ENCODE peak calls at places on chromosomes 11 and 22, in five cellular contexts. F, Q, R, N and L are unnamed samples. For H3K4me1, the result is how much of the 10 kb centered on the place peaks cover.

GRCh38 chr11:130389315-130389935 is 39.0 kb downstream of the ADAMTS8 start:
- DNase-seq in F (no peak), N (no peak), Q (no peak), R (no peak), L (peak)

GRCh38 chr22:22106855-22107254 is 124.3 kb upstream of the TOP3B start:
- DNase-seq in F (no peak), R (no peak), N (no peak), Q (no peak), L (no peak)

GRCh38 chr11:117454564-117454917 is 126.9 kb downstream of the CEP164 start:
- DNase-seq in R (no peak), Q (no peak), N (no peak), F (no peak), L (no peak)

GRCh38 chr22:39994046-39994565 is 648 bp upstream of the FAM83F start:
- DNase-seq in Q (no peak), N (peak), F (no peak), R (no peak), L (no peak)

GRCh38 chr22:48742191-48742555 is 1085.5 kb downstream of the BRD1 start:
- DNase-seq in Q (no peak), F (no peak), R (no peak), N (no peak), L (no peak)

GRCh38 chr11:47004595-47005033 is 68.1 kb downstream of the CSTPP1 start:
- DNase-seq in Q (no peak), R (peak), N (peak), F (peak), L (peak)

GRCh38 chr22:25358421-25359170 is 139.2 kb downstream of the CRYBB2 start:
- DNase-seq in Q (no peak), N (no peak), F (no peak), R (no peak), L (no peak)

GRCh38 chr11:95143106-95143681 is 53.5 kb downstream of the ENDOD1 start:
- DNase-seq in R (no peak), N (peak), Q (no peak), F (no peak), L (no peak)

GRCh38 chr22:49093192-49093880 is 734.3 kb downstream of the BRD1 start:
- DNase-seq in R (no peak), Q (no peak), F (no peak), N (no peak), L (no peak)

GRCh38 chr22:27212617-27213177 is 555.3 kb downstream of the MIAT start:
- DNase-seq in R (peak), F (peak), Q (no peak), N (peak), L (peak)

GRCh38 chr11:74846770-74847169 is 98.1 kb downstream of the RNF169 start:
- DNase-seq in N (no peak), Q (no peak), F (no peak), R (no peak), L (no peak)

GRCh38 chr11:48154162-48154561 is 62.4 kb upstream of the OR4B1 start:
- DNase-seq in Q (no peak), N (peak), R (no peak), F (no peak), L (no peak)

GRCh38 chr22:50051930-50052329 is 6.2 kb downstream of the TTLL8 start:
- DNase-seq in Q (no peak), R (no peak), F (no peak), N (no peak), L (no peak)

GRCh38 chr22:48898524-48899377 is 928.9 kb downstream of the BRD1 start:
- DNase-seq in Q (no peak), N (no peak), F (peak), R (peak), L (no peak)

GRCh38 chr11:12725863-12726666 is 51.8 kb downstream of the TEAD1 start:
- DNase-seq in Q (peak), N (peak), F (no peak), R (no peak), L (no peak)

GRCh38 chr11:69943066-69943465 is 123.8 kb upstream of the FGF3 start:
- DNase-seq in N (no peak), F (no peak), Q (peak), R (no peak), L (no peak)

GRCh38 chr22:24516301-24516737 is 21.2 kb downstream of the UPB1 start:
- DNase-seq in N (peak), F (no peak), R (peak), Q (no peak), L (no peak)

GRCh38 chr11:27696961-27697360 is 3.3 kb downstream of the BDNF start:
- DNase-seq in R (no peak), N (peak), Q (no peak), F (no peak), L (no peak)

GRCh38 chr22:50317674-50318073 is 9.1 kb downstream of the DENND6B start:
- DNase-seq in R (no peak), F (no peak), Q (no peak), N (no peak), L (no peak)

GRCh38 chr11:61832207-61832606 is 4.1 kb downstream of the FADS2 start:
- DNase-seq in R (no peak), F (no peak), Q (no peak), N (no peak), L (no peak)
- H3K4me1 ChIP-seq in R (half or more), F (half or more), Q (under half), N (under half), L (half or more)

DNA sequence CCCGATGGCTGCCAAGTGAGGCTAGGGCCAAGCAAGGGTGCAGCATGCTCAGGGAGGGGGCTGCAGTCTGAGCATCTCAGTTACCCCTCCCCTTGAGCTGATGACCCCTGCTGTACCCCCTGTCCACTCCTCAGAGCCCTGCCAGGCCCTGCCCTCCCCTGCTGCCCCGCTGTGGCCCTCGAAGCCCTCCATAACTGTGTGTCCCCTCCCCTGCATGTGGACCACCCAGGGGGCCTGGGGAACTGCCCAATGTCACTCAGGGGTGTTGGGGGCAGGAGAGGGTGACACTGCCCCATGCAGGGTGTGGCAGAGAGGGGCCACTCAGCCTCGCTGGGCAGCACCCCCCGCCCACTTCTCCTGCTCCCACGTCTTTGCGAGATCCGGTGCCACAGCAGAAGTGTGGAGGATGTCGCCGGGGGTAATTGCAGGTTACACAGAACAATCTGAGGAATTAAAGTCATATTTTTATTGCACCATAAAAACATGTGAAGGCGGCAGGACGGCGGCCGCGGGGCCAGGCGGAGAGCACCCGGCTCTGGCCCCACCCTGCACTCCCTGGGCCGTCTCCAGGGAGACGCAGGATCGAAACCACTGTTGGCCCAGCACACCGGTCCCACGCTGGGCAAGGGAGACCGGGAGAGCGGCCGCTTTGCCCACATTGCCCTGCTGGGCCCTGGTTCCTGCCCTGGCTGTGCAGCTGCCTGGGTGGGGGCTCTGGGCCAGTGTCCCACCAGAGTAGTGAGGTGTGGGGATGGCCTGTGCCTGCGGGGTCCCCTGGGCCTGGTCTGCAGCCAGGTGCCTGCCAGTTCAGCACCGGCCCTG is 18.7 kb upstream of the GNB1L start:
- DNase-seq in R (peak), F (peak), Q (no peak), N (no peak), L (no peak)
- H3K4me1 ChIP-seq in R (under half), F (under half), Q (under half), N (under half), L (under half)

DNA sequence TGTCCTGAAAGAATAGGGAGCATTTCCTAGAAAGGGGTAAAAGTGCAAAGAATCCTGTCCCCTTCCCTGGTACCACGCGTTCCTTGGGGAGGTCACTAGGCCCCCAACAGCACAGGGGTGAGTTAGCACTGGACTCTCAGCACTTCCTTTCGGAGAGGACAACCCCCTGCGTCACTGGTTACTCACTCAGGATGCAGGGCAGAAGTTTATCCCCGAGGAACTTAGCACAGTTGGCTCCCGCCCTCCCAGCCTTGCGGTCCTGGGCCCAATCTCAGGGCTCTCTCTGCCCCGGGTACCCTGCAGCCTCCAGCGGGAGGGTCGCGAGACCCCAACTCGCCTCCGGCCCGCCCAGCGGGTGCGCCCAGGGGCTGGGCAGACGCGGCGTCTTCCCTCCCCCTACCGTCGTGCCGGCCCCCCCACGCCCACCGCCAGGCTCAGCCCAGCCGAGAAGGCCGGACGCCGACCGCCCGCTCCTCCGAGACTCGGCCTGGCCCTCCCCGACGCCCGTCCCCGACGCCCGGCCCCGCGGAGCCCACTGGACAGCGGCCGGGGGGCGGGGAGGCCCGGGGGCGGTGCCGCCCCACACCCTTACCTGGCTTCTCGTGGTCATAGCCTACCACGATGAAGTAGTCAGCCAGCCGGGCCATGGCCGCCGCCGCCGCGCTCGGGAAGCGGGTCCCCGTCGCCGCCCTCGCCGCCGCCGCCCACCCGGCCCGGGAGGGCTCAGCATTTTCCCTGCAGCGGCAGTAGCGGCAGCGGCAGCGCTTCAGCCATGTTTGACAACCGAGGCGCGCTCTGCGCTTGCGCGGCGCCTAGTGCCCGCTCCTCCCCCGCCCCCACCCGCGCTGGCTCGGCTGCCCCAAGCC is at the start of gene SBF2:
- DNase-seq in Q (no peak), N (peak), F (peak), R (peak), L (peak)
- H3K4me1 ChIP-seq in Q (under half), N (under half), F (under half), R (under half), L (half or more)

GRCh38 chr11:68270334-68271022 is 1.3 kb downstream of the C11orf24 start:
- DNase-seq in R (no peak), N (no peak), F (peak), Q (no peak), L (no peak)

GRCh38 chr11:68266936-68267880 is 4.6 kb downstream of the C11orf24 start:
- DNase-seq in N (peak), R (no peak), F (peak), Q (no peak), L (no peak)

GRCh38 chr11:68269414-68270081 is 2.2 kb downstream of the C11orf24 start:
- DNase-seq in Q (no peak), N (peak), F (peak), R (no peak), L (no peak)

GRCh38 chr11:68266121-68266891 is 5.5 kb downstream of the C11orf24 start:
- DNase-seq in N (no peak), F (peak), R (no peak), Q (no peak), L (no peak)

GRCh38 chr11:68267881-68268240 is 3.9 kb downstream of the C11orf24 start:
- DNase-seq in F (no peak), Q (no peak), N (no peak), R (no peak), L (no peak)
- H3K4me1 ChIP-seq in F (under half), Q (under half), N (under half), R (under half), L (half or more)

DNA sequence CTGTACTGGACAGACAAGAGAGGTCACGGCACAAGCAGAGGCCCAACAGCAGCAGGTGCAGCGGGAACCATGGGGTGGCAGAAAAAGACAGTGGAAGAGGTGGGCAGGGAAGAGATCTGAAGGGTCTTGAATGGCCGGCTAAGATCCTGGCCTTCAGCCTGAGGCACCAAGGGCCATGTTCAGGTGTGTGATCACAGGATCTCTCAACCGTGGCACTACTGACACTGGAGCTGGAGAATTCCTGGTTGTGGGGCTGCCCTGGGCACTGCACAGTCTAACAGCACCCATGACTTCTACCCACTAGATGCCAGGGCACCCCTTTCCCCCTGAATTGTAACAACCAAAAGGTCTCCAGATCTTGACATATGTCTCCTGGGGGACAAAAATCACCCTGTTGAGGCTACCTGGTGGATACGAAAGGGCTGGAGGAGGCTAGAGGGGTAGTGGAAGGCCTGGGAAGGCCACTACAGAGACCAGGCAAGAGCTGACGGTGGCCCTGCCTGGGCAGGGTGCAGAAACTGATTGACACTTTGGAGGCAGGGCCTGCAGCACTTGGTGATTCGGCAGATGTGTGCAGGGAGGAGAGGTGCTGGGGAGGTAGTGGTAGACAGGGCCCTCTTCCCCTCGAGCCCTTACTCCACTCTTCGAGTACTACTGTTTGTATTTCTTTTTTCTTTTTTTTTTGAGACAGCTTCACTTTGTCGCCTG is 8.3 kb downstream of the CSNK1E start:
- DNase-seq in F (no peak), N (no peak), R (no peak), Q (no peak), L (no peak)
- H3K4me1 ChIP-seq in F (half or more), N (half or more), R (half or more), Q (under half), L (half or more)

DNA sequence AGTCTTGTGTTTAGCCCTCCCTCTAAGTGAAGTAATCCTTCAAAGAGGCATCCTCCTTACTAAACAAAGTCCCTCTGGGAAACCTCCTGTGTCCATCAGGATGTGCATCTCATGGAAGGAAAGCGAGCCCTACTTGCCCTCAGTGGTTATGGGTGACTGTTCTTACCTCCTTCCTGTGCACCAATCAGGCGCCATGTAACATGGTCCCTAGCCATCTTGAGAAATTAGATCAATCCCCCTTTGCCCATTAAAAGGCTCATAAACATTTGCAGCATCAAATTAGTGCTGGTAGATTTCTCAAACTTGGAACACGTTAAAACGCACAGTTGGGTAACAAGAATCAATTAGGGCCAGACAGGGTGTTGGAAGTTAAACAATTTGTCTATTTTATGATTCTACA is 682.2 kb downstream of the OPCML start:
- DNase-seq in N (no peak), Q (no peak), R (no peak), F (no peak), L (no peak)
- H3K4me1 ChIP-seq in N (under half), Q (under half), R (under half), F (under half), L (under half)